ENCODE peak calls at places on chromosomes 6 and 20, in ten cellular contexts. Z is colonic mucosa, K is uterus, E is Peyer's patch, U is fibroblast of lung, M is esophagus squamous epithelium, D is tibial nerve, G is psoas muscle, I is Panc1, O is MM.1S. F is an unnamed sample. For H3K36me3, the result is how much of the 10 kb centered on the place peaks cover.

GRCh38 chr6:148793721-148794120 is 46.9 kb downstream of the UST start:
- DNase-seq in G (no peak), O (no peak), U (peak), M (no peak), Z (no peak), E (no peak), I (no peak), D (no peak), K (no peak), F (no peak)

GRCh38 chr20:58131111-58131510 is 97.3 kb downstream of the ANKRD60 start:
- DNase-seq in M (no peak), D (no peak), O (no peak), E (no peak), U (peak), I (no peak), G (no peak), K (no peak), Z (no peak), F (no peak)

GRCh38 chr6:154386848-154387717 is 30.5 kb upstream of the IPCEF1 start:
- DNase-seq in D (no peak), Z (no peak), I (no peak), U (peak), E (no peak), M (no peak), G (no peak), O (no peak), K (no peak), F (peak)

GRCh38 chr6:105606871-105607421 is 204.1 kb upstream of the PREP start:
- DNase-seq in M (no peak), Z (no peak), K (no peak), D (no peak), G (no peak), E (no peak), O (no peak), I (no peak), U (no peak), F (no peak)

GRCh38 chr6:16849280-16850210 is 88.3 kb upstream of the ATXN1 start:
- DNase-seq in O (no peak), I (peak), D (no peak), M (no peak), K (no peak), E (no peak), G (peak), U (peak), Z (peak), F (peak)

GRCh38 chr20:16476032-16476431 is 97.2 kb downstream of the KIF16B start:
- DNase-seq in I (peak), G (no peak), D (no peak), E (no peak), M (no peak), Z (no peak), U (peak), K (no peak), O (peak), F (peak)

GRCh38 chr6:106908386-106908840 is 66.1 kb downstream of the CD24 start:
- DNase-seq in K (no peak), Z (no peak), M (no peak), D (no peak), O (no peak), G (no peak), E (no peak), I (no peak), U (no peak), F (no peak)

GRCh38 chr6:38337819-38338465 is 301.8 kb downstream of the BTBD9 start:
- DNase-seq in Z (no peak), K (no peak), G (no peak), M (no peak), I (peak), D (no peak), U (peak), O (no peak), E (no peak), F (peak)

GRCh38 chr20:20003088-20003954 is 13.8 kb upstream of the NAA20 start:
- DNase-seq in G (no peak), I (no peak), E (no peak), K (peak), D (no peak), U (peak), O (peak), Z (no peak), M (no peak), F (no peak)

GRCh38 chr20:14445310-14445709 is 107.9 kb upstream of the FLRT3 start:
- DNase-seq in M (no peak), U (peak), D (no peak), Z (no peak), K (no peak), I (no peak), O (no peak), E (no peak), G (no peak), F (peak)

GRCh38 chr20:59576216-59576953 is 28.0 kb upstream of the PHACTR3 start:
- DNase-seq in K (no peak), I (no peak), G (no peak), E (no peak), M (no peak), U (no peak), D (no peak), O (no peak), Z (no peak), F (no peak)

GRCh38 chr6:53095716-53096115 is 30.5 kb downstream of the FBXO9 start:
- DNase-seq in M (no peak), Z (no peak), O (no peak), I (no peak), D (no peak), E (no peak), G (no peak), U (no peak), K (no peak), F (no peak)

GRCh38 chr6:107715523-107716321 is 108.4 kb downstream of the SCML4 start:
- DNase-seq in U (no peak), D (no peak), Z (no peak), E (no peak), K (no peak), I (no peak), G (no peak), O (no peak), M (no peak), F (no peak)

GRCh38 chr20:62429455-62430310 is 2.3 kb upstream of the RBBP8NL start:
- DNase-seq in K (no peak), I (no peak), M (no peak), E (no peak), D (no peak), O (no peak), Z (no peak), G (no peak), U (no peak), F (no peak)

DNA sequence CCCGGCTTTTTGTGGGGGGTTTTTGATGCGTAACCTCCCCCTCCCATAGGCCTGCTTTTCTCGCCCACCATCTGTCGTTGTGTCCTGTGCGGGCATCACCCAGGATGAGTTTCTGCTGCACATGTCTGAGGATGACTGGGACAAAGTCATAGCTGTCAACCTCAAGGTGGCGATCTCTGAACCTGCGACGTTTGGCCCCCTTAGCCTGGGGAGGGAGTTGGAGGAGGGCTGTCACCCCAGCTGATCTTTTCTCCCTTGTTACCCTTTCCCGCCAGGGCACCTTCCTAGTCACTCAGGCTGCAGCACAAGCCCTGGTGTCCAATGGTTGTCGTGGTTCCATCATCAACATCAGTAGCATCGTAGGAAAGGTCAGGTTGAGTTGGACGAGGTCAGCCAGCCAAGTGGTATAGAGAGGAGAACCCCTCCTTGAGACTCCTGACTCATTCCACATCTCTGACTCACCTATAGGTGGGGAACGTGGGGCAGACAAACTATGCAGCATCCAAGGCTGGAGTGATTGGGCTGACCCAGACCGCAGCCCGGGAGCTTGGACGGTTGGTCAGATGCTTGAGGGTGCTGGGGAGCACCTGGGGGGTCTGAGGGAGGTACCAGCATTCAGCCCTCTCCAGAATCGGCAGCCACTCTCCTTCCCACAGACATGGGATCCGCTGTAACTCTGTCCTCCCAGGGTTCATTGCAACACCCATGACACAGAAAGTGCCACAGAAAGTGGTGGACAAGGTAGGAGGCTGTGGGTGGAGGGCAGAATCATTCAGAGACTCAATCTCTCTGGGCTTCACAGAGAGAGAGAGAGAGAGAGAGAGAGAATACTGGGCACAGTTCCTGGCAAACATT is 944 bp downstream of the HSD17B8 start:
- DNase-seq in M (no peak), G (peak), D (no peak), E (no peak), I (peak), Z (no peak), K (no peak), O (peak), U (no peak), F (no peak)
- TF ChIP-seq CTCF in M (no peak), G (no peak), D (no peak), E (no peak), I (peak), Z (no peak), K (no peak), O (peak), U (no peak), F (no peak)

DNA sequence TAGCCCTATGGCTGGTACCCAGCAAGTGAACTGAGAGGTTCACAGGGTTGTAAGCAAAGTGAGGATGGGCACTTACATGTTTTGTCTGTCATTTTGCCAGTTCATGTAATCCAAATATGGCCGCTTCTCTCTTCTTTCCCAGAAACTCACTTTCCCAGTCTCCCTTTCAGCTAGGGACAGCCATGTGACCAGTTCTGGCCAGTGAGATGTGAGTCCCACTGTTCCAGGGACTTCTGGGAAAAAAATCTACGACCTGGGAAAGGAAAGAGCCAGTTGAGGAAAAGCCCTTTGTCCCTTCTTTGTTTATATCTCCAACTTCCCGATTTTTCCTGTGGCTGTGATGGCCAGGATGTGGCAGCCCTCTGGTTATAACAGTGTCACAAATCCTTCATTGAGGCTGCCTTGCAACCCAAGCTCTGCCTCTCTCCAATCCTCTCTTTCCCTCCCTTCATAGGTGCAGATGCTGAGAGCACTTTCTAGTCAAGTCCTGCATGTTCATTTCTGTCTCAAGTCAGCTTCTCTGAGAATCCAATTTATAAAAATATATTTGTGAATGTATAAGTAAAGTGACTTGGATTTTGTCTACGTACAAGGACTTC is 148.6 kb upstream of the ZFP64 start:
- DNase-seq in I (no peak), E (no peak), G (no peak), M (no peak), D (no peak), U (peak), O (no peak), Z (no peak), K (no peak), F (no peak)
- H3K4me3 ChIP-seq in I (peak), E (no peak), G (no peak), M (no peak), D (no peak), U (no peak), O (no peak), Z (no peak), K (no peak), F (no peak)

GRCh38 chr6:160070427-160070826 is 51.2 kb upstream of the SLC22A1 start:
- DNase-seq in O (peak), Z (no peak), M (no peak), U (no peak), G (no peak), K (no peak), I (no peak), E (no peak), D (no peak), F (no peak)

GRCh38 chr6:160071805-160072687 is 49.6 kb upstream of the SLC22A1 start:
- DNase-seq in U (no peak), G (no peak), D (no peak), M (no peak), K (no peak), Z (no peak), E (peak), O (no peak), I (no peak), F (no peak)

GRCh38 chr6:160070831-160071230 is 50.8 kb upstream of the SLC22A1 start:
- DNase-seq in U (no peak), Z (no peak), G (no peak), D (no peak), M (no peak), O (no peak), K (no peak), E (no peak), I (no peak), F (no peak)

GRCh38 chr6:160076009-160076408 is 45.6 kb upstream of the SLC22A1 start:
- DNase-seq in I (no peak), U (no peak), Z (no peak), K (no peak), E (no peak), O (no peak), D (no peak), M (no peak), G (no peak), F (no peak)

DNA sequence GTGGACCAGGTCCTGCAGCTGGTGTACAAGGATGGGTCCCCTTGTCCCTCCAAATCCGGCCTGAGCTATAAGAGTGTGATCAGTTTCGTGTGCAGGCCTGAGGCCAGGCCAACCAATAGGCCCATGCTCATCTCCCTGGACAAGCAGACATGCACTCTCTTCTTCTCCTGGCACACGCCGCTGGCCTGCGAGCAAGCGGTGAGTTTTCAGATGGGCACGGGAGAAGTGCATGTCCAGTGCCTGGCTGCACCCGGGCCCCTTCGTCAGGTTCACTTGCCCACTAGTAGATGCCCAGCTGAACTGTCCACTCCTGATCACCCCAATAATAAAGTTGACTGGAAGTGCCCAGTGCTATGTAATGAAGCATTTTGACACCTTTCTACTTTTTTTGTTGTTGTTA is 48.3 kb upstream of the SLC22A1 start:
- DNase-seq in M (no peak), Z (no peak), I (no peak), D (no peak), O (no peak), G (no peak), K (no peak), U (no peak), E (no peak), F (no peak)
- H3K36me3 ChIP-seq in M (half or more), Z (under half), I (under half), D (under half), O (under half), G (half or more), K (under half), U (under half), E (under half), F (under half)

GRCh38 chr20:44247676-44248419 is 740 bp downstream of the GDAP1L1 start:
- DNase-seq in E (no peak), G (no peak), Z (no peak), I (no peak), D (no peak), K (peak), O (peak), U (peak), M (no peak), F (no peak)

GRCh38 chr20:44247131-44247571 is at the start of gene GDAP1L1:
- DNase-seq in K (no peak), O (no peak), U (no peak), E (no peak), I (no peak), Z (no peak), D (no peak), M (no peak), G (no peak), F (no peak)

GRCh38 chr20:44251284-44251683 is 4.2 kb downstream of the GDAP1L1 start:
- DNase-seq in M (no peak), G (no peak), O (no peak), D (no peak), Z (no peak), I (no peak), E (no peak), U (no peak), K (no peak), F (no peak)

GRCh38 chr20:44245977-44246376 is 1.1 kb upstream of the GDAP1L1 start:
- DNase-seq in I (no peak), G (no peak), M (no peak), K (no peak), O (no peak), Z (no peak), U (no peak), E (no peak), D (no peak), F (no peak)

DNA sequence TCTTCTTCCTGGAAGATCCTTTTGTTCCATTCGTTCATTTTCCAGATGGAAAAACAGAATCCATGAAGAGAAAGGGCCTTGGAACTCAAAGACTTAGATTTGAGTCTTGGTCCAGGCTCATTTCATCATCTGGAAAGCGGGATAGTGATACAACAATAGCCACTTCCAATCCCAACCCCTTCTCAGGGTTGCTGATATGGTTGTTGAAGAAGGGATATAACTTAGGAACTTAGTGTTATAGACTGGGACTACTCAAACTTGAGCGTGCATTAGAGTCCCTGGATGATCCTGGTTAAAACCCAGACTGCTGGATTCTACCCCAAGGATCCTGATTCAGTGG is 1.3 kb downstream of the GDAP1L1 start:
- DNase-seq in G (no peak), Z (no peak), D (no peak), M (no peak), O (no peak), U (no peak), E (no peak), I (no peak), K (no peak), F (no peak)
- TF ChIP-seq CTCF in G (no peak), Z (no peak), D (no peak), M (no peak), O (no peak), U (no peak), E (no peak), I (no peak), K (no peak), F (no peak)

DNA sequence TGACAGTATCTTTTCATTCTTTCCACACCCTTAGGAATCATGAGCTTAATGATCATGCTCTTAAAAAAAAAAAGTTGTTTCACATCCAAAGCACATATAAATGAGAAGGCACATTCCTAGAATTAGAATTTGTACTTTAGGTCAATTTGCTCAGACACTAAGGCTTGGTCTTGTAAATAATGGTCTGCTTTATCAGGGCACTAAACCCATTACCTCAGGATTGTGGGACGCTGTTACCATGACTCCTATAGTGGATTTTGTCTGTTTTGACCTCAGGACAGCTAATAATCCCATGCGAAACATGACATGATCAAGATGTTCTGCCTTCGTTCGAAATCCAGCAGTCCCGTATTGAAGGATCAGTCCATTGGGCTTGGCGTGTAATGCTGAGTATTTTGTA is 2.5 kb downstream of the PGM3 start:
- DNase-seq in G (no peak), E (no peak), U (peak), M (no peak), O (no peak), Z (no peak), D (no peak), K (no peak), I (no peak), F (no peak)
- H3K4me3 ChIP-seq in G (no peak), E (no peak), U (peak), M (no peak), O (no peak), Z (no peak), D (no peak), K (no peak), I (no peak), F (no peak)